ENCODE peak calls at places on chromosomes 5 and 9, in four cellular contexts. One of them, this sample, is unnamed.

GRCh38 chr5:91219141-91219802 is 163.8 kb downstream of the ARRDC3 start:
- DNase-seq in amygdala: no peak
- DNase-seq in NCI-H345: no peak
- DNase-seq in neural crest cell: no peak
- DNase-seq in this sample: peak

GRCh38 chr5:178384815-178385471 is 152.3 kb upstream of the PHYKPL start:
- DNase-seq in amygdala: no peak
- DNase-seq in NCI-H345: no peak
- DNase-seq in neural crest cell: no peak
- DNase-seq in this sample: no peak

GRCh38 chr9:16619341-16619740 is 251.1 kb downstream of the BNC2 start:
- DNase-seq in amygdala: no peak
- DNase-seq in NCI-H345: no peak
- DNase-seq in neural crest cell: no peak
- DNase-seq in this sample: no peak

GRCh38 chr9:38380230-38380871 is 12.2 kb upstream of the ALDH1B1 start:
- DNase-seq in amygdala: no peak
- DNase-seq in NCI-H345: no peak
- DNase-seq in neural crest cell: no peak
- DNase-seq in this sample: no peak

GRCh38 chr5:56069652-56070226 is 75.0 kb upstream of the IL6ST start:
- DNase-seq in amygdala: no peak
- DNase-seq in NCI-H345: no peak
- DNase-seq in neural crest cell: no peak
- DNase-seq in this sample: no peak

GRCh38 chr5:167950126-167950721 is 341.2 kb upstream of the WWC1 start:
- DNase-seq in amygdala: no peak
- DNase-seq in NCI-H345: no peak
- DNase-seq in neural crest cell: no peak
- DNase-seq in this sample: no peak

GRCh38 chr9:71285191-71285656 is 163.8 kb upstream of the TRPM3 start:
- DNase-seq in amygdala: peak
- DNase-seq in NCI-H345: peak
- DNase-seq in neural crest cell: peak
- DNase-seq in this sample: peak

GRCh38 chr9:108035485-108035884 is 545.9 kb upstream of the KLF4 start:
- DNase-seq in amygdala: no peak
- DNase-seq in NCI-H345: no peak
- DNase-seq in neural crest cell: no peak
- DNase-seq in this sample: no peak

This sample was measured in COLO829.